ENCODE peak calls at places on chromosomes 3 and 15, in seven cellular contexts. E is hepatocyte, N is endothelial cell of umbilical vein, I is H1, J is upper lobe of right lung, D is Peyer's patch, Q is fibroblast of lung. X is an unnamed sample. For H3K9me3, the result is how much of the 10 kb centered on the place peaks cover.

GRCh38 chr3:15903776-15904720 is 106.3 kb upstream of the ANKRD28 start:
- DNase-seq in E (no peak), N (no peak), I (no peak), J (no peak), D (no peak), Q (no peak), X (no peak)

GRCh38 chr3:168801792-168802191 is 706.1 kb upstream of the GOLIM4 start:
- DNase-seq in E (no peak), N (peak), I (no peak), J (no peak), D (no peak), Q (peak), X (no peak)

GRCh38 chr3:10992017-10992945 is at the start of gene SLC6A1:
- DNase-seq in E (peak), N (no peak), I (peak), J (no peak), D (no peak), Q (peak), X (no peak)

GRCh38 chr3:72437666-72438065 is 410.6 kb downstream of the SHQ1 start:
- DNase-seq in E (no peak), N (no peak), I (no peak), J (no peak), D (no peak), Q (no peak), X (no peak)

GRCh38 chr15:63244399-63244798 is 33.0 kb upstream of the APH1B start:
- DNase-seq in E (no peak), N (peak), I (no peak), J (no peak), D (no peak), Q (peak), X (no peak)

GRCh38 chr3:127074900-127075360 is 92.0 kb downstream of the PLXNA1 start:
- DNase-seq in E (no peak), N (no peak), I (no peak), J (peak), D (no peak), Q (peak), X (no peak)

GRCh38 chr15:100766225-100767001 is 113.2 kb upstream of the ALDH1A3 start:
- DNase-seq in E (no peak), N (no peak), I (no peak), J (peak), D (peak), Q (no peak), X (no peak)

GRCh38 chr3:167184511-167184910 is 195.6 kb downstream of the ZBBX start:
- DNase-seq in E (peak), N (no peak), I (no peak), J (no peak), D (no peak), Q (no peak), X (no peak)

GRCh38 chr15:39491917-39492490 is 88.9 kb upstream of the THBS1 start:
- DNase-seq in E (no peak), N (no peak), I (no peak), J (no peak), D (no peak), Q (no peak), X (no peak)

GRCh38 chr3:133895208-133896001 is at the start of gene RAB6B:
- DNase-seq in E (peak), N (peak), I (peak), J (peak), D (peak), Q (peak), X (no peak)

GRCh38 chr3:23071758-23072157 is 131.4 kb upstream of the UBE2E2 start:
- DNase-seq in E (no peak), N (no peak), I (no peak), J (no peak), D (peak), Q (no peak), X (no peak)

GRCh38 chr3:194931366-194931765 is 245.7 kb downstream of the FAM43A start:
- DNase-seq in E (no peak), N (no peak), I (no peak), J (no peak), D (no peak), Q (peak), X (no peak)

GRCh38 chr15:92683511-92683834 is 27.9 kb upstream of the FAM174B start:
- DNase-seq in E (peak), N (peak), I (peak), J (no peak), D (peak), Q (peak), X (no peak)

GRCh38 chr15:70669006-70669602 is 94.3 kb downstream of the UACA start:
- DNase-seq in E (no peak), N (no peak), I (no peak), J (no peak), D (no peak), Q (no peak), X (no peak)

GRCh38 chr15:44261007-44261706 is 27.4 kb upstream of the GOLM2 start:
- DNase-seq in E (no peak), N (no peak), I (peak), J (no peak), D (no peak), Q (no peak), X (no peak)

GRCh38 chr3:173894-174293 is 22.7 kb upstream of the CHL1 start:
- DNase-seq in E (no peak), N (no peak), I (no peak), J (no peak), D (no peak), Q (no peak), X (no peak)

GRCh38 chr3:197168606-197169005 is 129.8 kb downstream of the DLG1 start:
- DNase-seq in E (peak), N (peak), I (no peak), J (no peak), D (no peak), Q (peak), X (no peak)

GRCh38 chr3:100437879-100438622 is 36.7 kb downstream of the LNP1 start:
- DNase-seq in E (no peak), N (no peak), I (no peak), J (no peak), D (no peak), Q (no peak), X (no peak)

GRCh38 chr3:51718547-51719412 is 11.9 kb downstream of the GRM2 start:
- DNase-seq in E (peak), N (peak), I (peak), J (peak), D (peak), Q (peak), X (peak)

GRCh38 chr15:65195542-65196026 is 10.4 kb upstream of the CLPX start:
- DNase-seq in E (no peak), N (no peak), I (no peak), J (no peak), D (peak), Q (no peak), X (no peak)

GRCh38 chr3:180855956-180856355 is 56.5 kb upstream of the FXR1 start:
- DNase-seq in E (no peak), N (no peak), I (no peak), J (no peak), D (no peak), Q (no peak), X (no peak)

GRCh38 chr3:78830466-78830865 is 937.3 kb downstream of the ROBO1 start:
- DNase-seq in E (no peak), N (no peak), I (no peak), J (no peak), D (no peak), Q (no peak), X (no peak)

GRCh38 chr3:153319691-153320552 is 157.9 kb downstream of the RAP2B start:
- DNase-seq in E (no peak), N (no peak), I (no peak), J (no peak), D (no peak), Q (no peak), X (no peak)

GRCh38 chr15:101456079-101456791 is 33.3 kb downstream of the PCSK6 start:
- DNase-seq in E (no peak), N (no peak), I (no peak), J (no peak), D (no peak), Q (no peak), X (no peak)

GRCh38 chr3:171753025-171753472 is 57.2 kb downstream of the PLD1 start:
- DNase-seq in E (peak), N (no peak), I (no peak), J (no peak), D (peak), Q (peak), X (no peak)

GRCh38 chr3:130992344-130992743 is 34.3 kb downstream of the ASTE1 start:
- DNase-seq in E (no peak), N (no peak), I (no peak), J (no peak), D (no peak), Q (no peak), X (no peak)

GRCh38 chr3:14286887-14287496 is 108.4 kb downstream of the LSM3 start:
- DNase-seq in E (no peak), N (no peak), I (no peak), J (no peak), D (no peak), Q (no peak), X (no peak)

GRCh38 chr3:74789111-74789510 is 174.7 kb upstream of the CNTN3 start:
- DNase-seq in E (peak), N (no peak), I (no peak), J (no peak), D (no peak), Q (no peak), X (no peak)

GRCh38 chr3:104907507-104907906 is 459.2 kb upstream of the ALCAM start:
- DNase-seq in E (no peak), N (peak), I (no peak), J (no peak), D (no peak), Q (peak), X (no peak)

GRCh38 chr3:105253225-105253624 is 113.5 kb upstream of the ALCAM start:
- DNase-seq in E (no peak), N (peak), I (no peak), J (no peak), D (no peak), Q (peak), X (no peak)

GRCh38 chr3:23821858-23822257 is 16.1 kb downstream of the UBE2E1 start:
- DNase-seq in E (no peak), N (no peak), I (no peak), J (no peak), D (no peak), Q (no peak), X (no peak)

GRCh38 chr15:43086551-43086950 is 19.3 kb downstream of the UBR1 start:
- DNase-seq in E (no peak), N (no peak), I (no peak), J (no peak), D (no peak), Q (peak), X (no peak)

GRCh38 chr3:2558828-2559227 is 460.2 kb downstream of the CNTN4 start:
- DNase-seq in E (no peak), N (no peak), I (no peak), J (no peak), D (no peak), Q (no peak), X (no peak)

GRCh38 chr15:70526221-70526973 is 237.0 kb downstream of the UACA start:
- DNase-seq in E (peak), N (no peak), I (peak), J (no peak), D (peak), Q (peak), X (peak)

GRCh38 chr3:130386604-130387263 is 41.3 kb downstream of the COL6A5 start:
- DNase-seq in E (peak), N (peak), I (no peak), J (no peak), D (no peak), Q (peak), X (no peak)

GRCh38 chr3:10945683-10946287 is 46.8 kb upstream of the SLC6A1 start:
- DNase-seq in E (peak), N (peak), I (peak), J (peak), D (peak), Q (peak), X (peak)

GRCh38 chr3:124793054-124793740 is 62.9 kb downstream of the UMPS start:
- DNase-seq in E (no peak), N (no peak), I (no peak), J (no peak), D (no peak), Q (no peak), X (no peak)

GRCh38 chr15:74867562-74868458 is 5.4 kb downstream of the SCAMP2 start:
- DNase-seq in E (no peak), N (peak), I (no peak), J (no peak), D (peak), Q (no peak), X (no peak)

GRCh38 chr15:75779504-75779903 is 63.7 kb upstream of the UBE2Q2 start:
- DNase-seq in E (no peak), N (no peak), I (no peak), J (no peak), D (no peak), Q (no peak), X (no peak)

GRCh38 chr15:58933311-58934113 is at the start of gene SLTM:
- DNase-seq in E (peak), N (peak), I (peak), J (peak), D (peak), Q (peak), X (peak)

GRCh38 chr15:58931985-58932384 is 1.5 kb downstream of the SLTM start:
- DNase-seq in E (peak), N (peak), I (no peak), J (no peak), D (no peak), Q (peak), X (peak)

GRCh38 chr15:58932791-58933310 is 628 bp downstream of the SLTM start:
- DNase-seq in E (peak), N (peak), I (no peak), J (no peak), D (no peak), Q (peak), X (no peak)

GRCh38 chr15:58934521-58934920 is 1.0 kb upstream of the SLTM start:
- DNase-seq in E (peak), N (no peak), I (no peak), J (no peak), D (no peak), Q (no peak), X (no peak)

GRCh38 chr15:58934114-58934447 is 602 bp upstream of the SLTM start:
- DNase-seq in E (no peak), N (no peak), I (no peak), J (no peak), D (no peak), Q (no peak), X (no peak)
- TF ChIP-seq CTCF in E (no peak), N (no peak), I (no peak), J (no peak), D (no peak), Q (no peak), X (no peak)

GRCh38 chr15:25243800-25244097 is 195.1 kb downstream of the UBE3A start:
- DNase-seq in E (no peak), N (no peak), I (no peak), J (peak), D (peak), Q (no peak), X (peak)
- H3K9me3 ChIP-seq in E (under half), N (under half), I (half or more), J (under half), D (under half), Q (under half), X (half or more)

DNA sequence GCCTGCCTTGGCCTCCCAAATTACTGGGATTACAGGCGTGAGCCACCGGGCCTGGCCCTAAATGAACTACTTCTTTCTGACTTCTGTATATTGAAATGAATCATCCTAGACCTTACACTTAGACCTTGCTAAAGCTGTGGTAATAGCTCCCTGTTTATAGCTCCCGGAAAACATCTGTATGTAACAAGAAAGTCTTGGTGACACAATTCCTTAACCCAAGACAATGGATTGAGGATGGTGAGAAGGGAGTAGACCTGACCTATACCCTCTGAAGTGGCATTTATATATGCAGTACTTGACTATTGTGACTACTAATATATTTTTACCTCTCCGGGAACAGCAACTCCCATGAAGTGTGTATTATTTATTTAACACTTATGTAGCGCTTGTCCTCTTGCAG is 48.0 kb upstream of the TBL1XR1 start:
- DNase-seq in E (no peak), N (no peak), I (no peak), J (no peak), D (no peak), Q (no peak), X (no peak)
- H3K4me3 ChIP-seq in E (no peak), N (no peak), I (no peak), J (no peak), D (no peak), Q (no peak), X (no peak)

GRCh38 chr3:102460579-102460978 is 25.8 kb downstream of the ZPLD1 start:
- DNase-seq in E (no peak), N (no peak), I (no peak), J (no peak), D (no peak), Q (peak), X (no peak)

GRCh38 chr3:102464261-102464660 is 29.4 kb downstream of the ZPLD1 start:
- DNase-seq in E (no peak), N (no peak), I (no peak), J (no peak), D (no peak), Q (no peak), X (no peak)

GRCh38 chr3:102471001-102471400 is 36.2 kb downstream of the ZPLD1 start:
- DNase-seq in E (no peak), N (no peak), I (peak), J (no peak), D (no peak), Q (no peak), X (no peak)

GRCh38 chr3:102471491-102471890 is 36.7 kb downstream of the ZPLD1 start:
- DNase-seq in E (no peak), N (no peak), I (no peak), J (no peak), D (no peak), Q (no peak), X (no peak)

GRCh38 chr3:102466001-102466400 is 31.2 kb downstream of the ZPLD1 start:
- DNase-seq in E (no peak), N (no peak), I (no peak), J (no peak), D (no peak), Q (no peak), X (no peak)
- TF ChIP-seq CTCF in E (peak), N (no peak), I (no peak), J (no peak), D (no peak), Q (no peak), X (no peak)